ENCODE peak calls at places on chromosomes 16 and 17, in ten cellular contexts. V is stomach, F is AG10803, Y is hypothalamus, G is RWPE1, O is T-helper 9 cell, K is GM04504, C is tibial artery, Q is upper lobe of right lung, X is AG08395. D is an unnamed sample.

GRCh38 chr17:61337247-61337812 is 62.3 kb upstream of the TBX2 start:
- DNase-seq in V (no peak), F (no peak), Y (no peak), G (no peak), O (no peak), K (no peak), C (no peak), Q (no peak), X (no peak), D (no peak)

GRCh38 chr16:4319454-4319853 is 3.6 kb downstream of the GLIS2 start:
- DNase-seq in V (peak), F (no peak), Y (no peak), G (no peak), O (peak), K (no peak), C (peak), Q (peak), X (peak), D (no peak)

GRCh38 chr16:71883193-71883848 is 661 bp downstream of the ZNF821 start:
- DNase-seq in V (no peak), F (peak), Y (peak), G (peak), O (peak), K (no peak), C (no peak), Q (peak), X (no peak), D (no peak)

GRCh38 chr17:67520916-67521772 is 144.1 kb downstream of the PITPNC1 start:
- DNase-seq in V (no peak), F (peak), Y (no peak), G (no peak), O (no peak), K (no peak), C (no peak), Q (no peak), X (peak), D (no peak)

GRCh38 chr17:74011963-74012362 is 191.5 kb upstream of the RPL38 start:
- DNase-seq in V (no peak), F (peak), Y (no peak), G (no peak), O (no peak), K (peak), C (no peak), Q (no peak), X (peak), D (no peak)

GRCh38 chr16:4925791-4926190 is 11.2 kb downstream of the PPL start:
- DNase-seq in V (no peak), F (no peak), Y (no peak), G (no peak), O (no peak), K (no peak), C (no peak), Q (no peak), X (no peak), D (no peak)

GRCh38 chr16:9357829-9358228 is 266.4 kb downstream of the HAPSTR1 start:
- DNase-seq in V (no peak), F (no peak), Y (no peak), G (no peak), O (no peak), K (no peak), C (no peak), Q (no peak), X (no peak), D (no peak)

GRCh38 chr17:77476920-77477805 is 336.4 kb downstream of the SEC14L1 start:
- DNase-seq in V (peak), F (peak), Y (no peak), G (peak), O (no peak), K (peak), C (peak), Q (no peak), X (peak), D (peak)

GRCh38 chr17:38970804-38971203 is 3.6 kb upstream of the FBXO47 start:
- DNase-seq in V (no peak), F (no peak), Y (no peak), G (no peak), O (no peak), K (no peak), C (no peak), Q (no peak), X (no peak), D (no peak)

GRCh38 chr17:78109489-78109761 is 19.1 kb downstream of the TMC6 start:
- DNase-seq in V (no peak), F (no peak), Y (no peak), G (no peak), O (no peak), K (no peak), C (no peak), Q (no peak), X (no peak), D (no peak)

GRCh38 chr16:88064889-88065746 is 113.9 kb downstream of the BANP start:
- DNase-seq in V (no peak), F (no peak), Y (no peak), G (no peak), O (no peak), K (no peak), C (no peak), Q (no peak), X (no peak), D (no peak)

GRCh38 chr17:6775871-6776405 is at the start of gene FBXO39:
- DNase-seq in V (no peak), F (no peak), Y (no peak), G (no peak), O (no peak), K (no peak), C (no peak), Q (peak), X (peak), D (no peak)

GRCh38 chr16:85947511-85948509 is 48.8 kb downstream of the IRF8 start:
- DNase-seq in V (peak), F (no peak), Y (no peak), G (no peak), O (no peak), K (no peak), C (no peak), Q (no peak), X (no peak), D (no peak)

GRCh38 chr16:874366-875181 is 74.0 kb upstream of the GNG13 start:
- DNase-seq in V (no peak), F (no peak), Y (no peak), G (no peak), O (no peak), K (no peak), C (no peak), Q (no peak), X (no peak), D (no peak)

GRCh38 chr16:2299915-2300192 is 31.9 kb upstream of the RNPS1 start:
- DNase-seq in V (no peak), F (no peak), Y (no peak), G (no peak), O (no peak), K (no peak), C (no peak), Q (no peak), X (no peak), D (no peak)

GRCh38 chr17:65228734-65229390 is 91.7 kb downstream of the RGS9 start:
- DNase-seq in V (no peak), F (peak), Y (no peak), G (no peak), O (no peak), K (no peak), C (no peak), Q (no peak), X (no peak), D (peak)

GRCh38 chr16:35510701-35511100 is 2051.3 kb downstream of the TP53TG3F start:
- DNase-seq in V (no peak), F (no peak), Y (no peak), G (no peak), O (no peak), K (no peak), C (no peak), Q (no peak), X (no peak), D (no peak)

GRCh38 chr17:41941158-41941557 is 10.7 kb downstream of the ODAD4 start:
- DNase-seq in V (no peak), F (no peak), Y (no peak), G (no peak), O (no peak), K (no peak), C (no peak), Q (no peak), X (no peak), D (no peak)

GRCh38 chr17:6303664-6304063 is 131.3 kb downstream of the AIPL1 start:
- DNase-seq in V (no peak), F (peak), Y (no peak), G (peak), O (no peak), K (peak), C (no peak), Q (no peak), X (peak), D (no peak)

GRCh38 chr17:17702370-17702769 is 21.1 kb downstream of the RAI1 start:
- DNase-seq in V (no peak), F (no peak), Y (no peak), G (no peak), O (no peak), K (no peak), C (no peak), Q (no peak), X (no peak), D (no peak)